ENCODE peak calls at places on chromosome 11, in eight cellular contexts. R, N, Y, L, J, Z, F and P are unnamed samples.

GRCh38 chr11:72975778-72976520 is 161.7 kb downstream of the ATG16L2 start:
- DNase-seq in L (peak), F (peak), R (no peak), Y (no peak), N (no peak), J (no peak), Z (peak), P (no peak)

GRCh38 chr11:64767344-64768299 is 7.8 kb upstream of the PYGM start:
- DNase-seq in Y (peak), N (peak), F (peak), L (peak), Z (peak), R (peak), J (peak), P (no peak)

GRCh38 chr11:20156280-20156875 is 3.9 kb downstream of the DBX1 start:
- DNase-seq in Z (no peak), N (peak), L (no peak), R (no peak), J (no peak), Y (no peak), F (no peak), P (no peak)

GRCh38 chr11:36354221-36355003 is 58.3 kb downstream of the PRR5L start:
- DNase-seq in F (peak), J (no peak), R (no peak), N (no peak), Z (peak), Y (no peak), L (peak), P (no peak)

GRCh38 chr11:120766318-120766717 is 254.8 kb downstream of the GRIK4 start:
- DNase-seq in L (no peak), J (no peak), Z (no peak), Y (no peak), F (no peak), R (no peak), N (no peak), P (no peak)

GRCh38 chr11:94586546-94586945 is 19.4 kb downstream of the PIWIL4 start:
- DNase-seq in Y (no peak), N (no peak), Z (no peak), R (no peak), L (no peak), J (no peak), F (no peak), P (no peak)

GRCh38 chr11:121795206-121795605 is 320.8 kb downstream of the BLID start:
- DNase-seq in Y (no peak), N (no peak), L (no peak), Z (no peak), J (no peak), F (no peak), R (no peak), P (no peak)

GRCh38 chr11:2724653-2725366 is 25.0 kb upstream of the KCNQ1OT1 start:
- DNase-seq in L (no peak), Y (no peak), Z (peak), R (no peak), J (peak), F (peak), N (peak), P (no peak)

GRCh38 chr11:7418916-7419315 is 66.4 kb upstream of the OLFML1 start:
- DNase-seq in J (no peak), N (no peak), L (no peak), Z (no peak), F (no peak), R (no peak), Y (no peak), P (no peak)

GRCh38 chr11:1931791-1932480 is 12.4 kb downstream of the TNNT3 start:
- DNase-seq in L (no peak), J (no peak), F (no peak), Z (no peak), Y (no peak), N (no peak), R (no peak), P (no peak)

GRCh38 chr11:11661356-11662040 is 39.7 kb upstream of the GALNT18 start:
- DNase-seq in L (no peak), F (no peak), Y (no peak), N (no peak), Z (no peak), R (no peak), J (no peak), P (no peak)

GRCh38 chr11:73223998-73224730 is 6.1 kb downstream of the P2RY2 start:
- DNase-seq in R (no peak), F (no peak), Y (no peak), N (no peak), Z (no peak), L (no peak), J (no peak), P (peak)

GRCh38 chr11:47270331-47271271 is 668 bp downstream of the MADD start:
- DNase-seq in L (peak), Z (peak), F (peak), Y (no peak), R (peak), J (no peak), N (peak), P (no peak)

GRCh38 chr11:61061081-61061826 is 41.0 kb upstream of the CD5 start:
- DNase-seq in F (peak), R (no peak), L (no peak), Y (no peak), N (peak), Z (peak), J (no peak), P (no peak)

GRCh38 chr11:79290766-79291165 is 150.1 kb downstream of the TENM4 start:
- DNase-seq in Z (no peak), F (no peak), Y (no peak), J (no peak), L (no peak), R (no peak), N (no peak), P (no peak)

GRCh38 chr11:83554896-83555295 is 268.7 kb upstream of the CCDC90B start:
- DNase-seq in J (no peak), N (no peak), Z (no peak), F (no peak), Y (no peak), L (no peak), R (no peak), P (no peak)

GRCh38 chr11:132914600-132914999 is 617.7 kb downstream of the OPCML start:
- DNase-seq in J (no peak), Y (no peak), R (no peak), N (no peak), Z (no peak), F (no peak), L (no peak), P (no peak)

GRCh38 chr11:94402355-94402754 is 1.1 kb upstream of the GPR83 start:
- DNase-seq in L (no peak), J (no peak), R (no peak), Y (no peak), N (no peak), F (no peak), Z (no peak), P (no peak)

GRCh38 chr11:65114538-65115171 is 2.8 kb downstream of the ZNHIT2 start:
- DNase-seq in N (peak), Y (no peak), L (no peak), R (no peak), J (no peak), F (no peak), Z (no peak), P (no peak)

GRCh38 chr11:114889464-114890065 is 211.2 kb downstream of the NXPE2 start:
- DNase-seq in R (no peak), L (no peak), Y (no peak), N (no peak), Z (no peak), J (peak), F (no peak), P (no peak)

GRCh38 chr11:58578635-58579191 is at the start of gene ZFP91:
- DNase-seq in Y (peak), N (peak), L (peak), F (peak), Z (peak), R (peak), J (peak), P (no peak)

GRCh38 chr11:62479631-62480201 is 60.9 kb downstream of the SCGB1A1 start:
- DNase-seq in J (no peak), R (no peak), L (no peak), Z (no peak), N (no peak), F (no peak), Y (no peak), P (no peak)

GRCh38 chr11:17813391-17814059 is 78.9 kb downstream of the KCNC1 start:
- DNase-seq in J (no peak), Z (no peak), Y (no peak), F (no peak), R (no peak), N (no peak), L (no peak), P (no peak)

GRCh38 chr11:104332110-104332509 is 168.2 kb upstream of the PDGFD start:
- DNase-seq in R (peak), L (no peak), N (no peak), Z (peak), F (no peak), Y (peak), J (no peak), P (no peak)
- TF ChIP-seq CTCF in R (peak), L (no peak), N (no peak), Z (peak), F (peak), Y (no peak), J (no peak), P (no peak)

GRCh38 chr11:126884192-126884973 is 116.2 kb downstream of the KIRREL3 start:
- DNase-seq in L (no peak), N (no peak), F (no peak), J (no peak), Z (no peak), R (no peak), Y (no peak), P (no peak)

GRCh38 chr11:126888126-126888712 is 112.4 kb downstream of the KIRREL3 start:
- DNase-seq in F (no peak), J (no peak), R (no peak), N (no peak), L (no peak), Z (no peak), Y (no peak), P (no peak)

GRCh38 chr11:126886636-126887035 is 113.9 kb downstream of the KIRREL3 start:
- DNase-seq in Z (no peak), F (no peak), Y (no peak), J (no peak), L (no peak), N (no peak), R (no peak), P (no peak)

GRCh38 chr11:126890561-126890960 is 110.0 kb downstream of the KIRREL3 start:
- DNase-seq in N (no peak), L (no peak), J (no peak), R (peak), F (no peak), Y (no peak), Z (no peak), P (no peak)

DNA sequence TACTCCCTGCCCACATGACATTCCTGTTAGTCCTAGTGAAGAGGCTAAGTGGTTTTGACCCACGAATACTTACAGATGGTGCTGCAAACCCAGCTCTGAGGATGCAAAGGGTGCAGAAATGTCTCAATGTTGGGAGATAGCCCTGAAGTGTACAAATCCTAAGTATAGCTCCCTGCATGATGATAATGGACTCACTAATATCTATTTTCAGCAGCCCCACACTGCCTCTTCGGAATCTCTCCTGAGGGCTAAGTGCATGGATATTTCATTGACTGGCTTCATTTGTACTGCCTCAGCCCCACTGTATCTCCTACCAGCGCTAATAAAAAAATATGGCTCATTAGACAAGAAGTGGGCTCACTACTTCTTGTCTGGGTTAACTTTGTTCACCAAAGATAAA is 114.5 kb downstream of the KIRREL3 start:
- DNase-seq in N (no peak), Z (no peak), F (no peak), R (no peak), J (no peak), L (no peak), Y (no peak), P (no peak)
- TF ChIP-seq CTCF in N (no peak), Z (no peak), F (no peak), R (no peak), J (no peak), L (no peak), Y (no peak), P (no peak)

DNA sequence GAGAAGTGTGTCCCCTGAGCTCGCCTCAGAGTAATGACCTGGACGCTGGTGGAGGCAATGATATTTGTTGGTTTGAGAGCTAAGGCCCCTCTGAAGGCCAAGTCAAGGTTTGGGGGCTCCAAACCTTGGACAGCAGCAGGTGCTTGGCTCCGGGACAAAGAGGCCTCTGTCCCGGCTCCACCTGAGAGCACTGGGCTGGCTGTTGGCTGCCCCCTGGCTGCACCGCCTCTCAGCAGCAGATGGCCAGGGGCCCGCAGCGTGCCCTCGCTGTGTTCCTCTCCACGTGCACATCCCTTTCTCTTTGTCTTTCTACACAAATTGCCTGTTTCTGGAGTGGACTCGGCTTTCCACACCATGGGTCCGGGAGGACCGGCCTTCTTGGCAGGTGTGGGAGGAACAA is 301.3 kb downstream of the NTM start:
- DNase-seq in J (no peak), Z (no peak), L (no peak), N (no peak), Y (no peak), R (peak), F (no peak), P (no peak)
- TF ChIP-seq CTCF in J (peak), Z (peak), L (no peak), N (no peak), Y (no peak), R (no peak), F (no peak), P (no peak)

DNA sequence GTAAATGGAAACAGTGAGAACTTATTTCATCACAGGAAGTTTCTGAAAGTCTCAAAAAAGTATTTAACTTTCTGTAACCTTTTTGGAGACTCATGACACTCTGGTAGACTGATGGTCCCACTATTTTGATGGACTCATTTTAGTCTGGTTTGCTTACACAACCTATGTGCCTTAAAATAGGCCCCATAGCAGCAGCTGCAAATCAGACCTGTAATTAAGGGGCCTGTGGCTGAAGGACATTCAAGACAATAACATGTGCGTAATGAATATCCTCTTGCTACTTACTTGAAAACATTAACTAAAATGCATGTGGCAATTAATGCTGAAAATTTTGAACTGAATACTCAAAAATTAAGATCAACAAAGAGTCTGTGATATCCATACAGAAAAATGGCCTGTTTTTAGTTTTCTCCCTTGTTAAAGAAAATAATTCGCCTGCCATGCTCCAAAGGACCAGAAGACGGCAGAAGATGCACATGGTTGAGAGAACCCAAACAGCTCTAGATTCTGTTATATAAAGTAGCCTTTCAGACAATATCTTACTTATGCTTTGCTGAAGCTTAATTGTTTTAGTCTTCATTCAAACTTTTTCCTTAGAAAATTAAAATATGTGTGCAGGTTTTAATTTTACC is 568.5 kb downstream of the KCNA4 start:
- DNase-seq in Z (peak), N (no peak), L (peak), R (peak), F (peak), Y (no peak), J (no peak), P (no peak)
- TF ChIP-seq CTCF in Z (peak), N (no peak), L (peak), R (peak), F (peak), Y (no peak), J (peak), P (peak)

DNA sequence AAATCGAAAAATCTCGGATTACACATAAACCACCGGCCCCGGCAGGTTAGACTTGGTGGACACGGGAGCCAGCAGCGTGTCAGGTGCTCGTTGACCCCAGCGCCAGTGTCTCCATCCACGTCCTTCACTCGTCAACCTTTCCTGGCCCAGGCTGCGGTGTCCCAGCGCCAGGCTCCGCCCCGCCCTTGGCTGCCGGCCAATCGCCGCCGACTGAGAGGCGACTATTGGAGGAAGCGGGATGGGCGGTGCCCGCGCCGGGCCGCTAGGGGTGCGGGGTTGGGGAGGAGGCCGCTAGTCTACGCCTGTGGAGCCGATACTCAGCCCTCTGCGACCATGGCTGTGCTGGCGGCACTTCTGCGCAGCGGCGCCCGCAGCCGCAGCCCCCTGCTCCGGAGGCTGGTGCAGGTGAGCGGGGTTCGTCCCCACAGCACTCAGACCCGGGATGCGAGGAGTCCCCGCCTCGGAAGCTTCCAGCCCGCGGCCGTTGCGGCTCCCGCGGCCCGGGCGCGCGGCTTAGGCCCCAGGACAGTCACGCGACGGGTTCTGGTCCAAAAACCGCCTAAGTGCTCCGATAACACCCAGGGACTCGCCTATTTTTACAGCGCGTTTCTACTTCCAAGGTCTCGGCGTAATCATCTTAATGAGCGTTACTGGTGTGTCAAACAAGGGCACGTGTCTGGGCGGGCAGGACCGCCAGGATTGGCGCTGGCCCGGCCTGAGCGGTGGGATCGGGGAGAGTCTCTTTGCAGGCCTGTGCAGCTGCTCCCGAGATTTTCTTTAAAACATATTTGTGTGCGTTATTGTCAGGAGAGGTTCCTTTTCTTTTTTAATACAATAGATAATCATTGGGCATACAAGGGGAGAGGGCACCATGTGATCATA is at the start of gene ACAT1:
- DNase-seq in Z (peak), R (peak), L (peak), J (peak), F (peak), Y (peak), N (peak), P (peak)
- TF ChIP-seq CTCF in Z (peak), R (peak), L (peak), J (peak), F (no peak), Y (peak), N (peak), P (no peak)

GRCh38 chr11:30914143-30914762 is 328.1 kb upstream of the MPPED2 start:
- DNase-seq in L (peak), F (peak), Y (peak), J (peak), R (peak), N (peak), Z (peak), P (no peak)
- TF ChIP-seq CTCF in L (peak), F (peak), Y (peak), J (peak), R (no peak), N (peak), Z (peak), P (peak)

GRCh38 chr11:75872887-75873416 is 57.9 kb downstream of the UVRAG start:
- DNase-seq in R (no peak), Y (no peak), L (no peak), N (no peak), Z (no peak), F (no peak), J (no peak), P (no peak)

GRCh38 chr11:75862437-75862836 is 47.4 kb downstream of the UVRAG start:
- DNase-seq in R (no peak), L (no peak), J (no peak), Z (no peak), F (no peak), N (no peak), Y (no peak), P (no peak)

GRCh38 chr11:75868990-75869389 is 54.0 kb downstream of the UVRAG start:
- DNase-seq in L (no peak), N (peak), Y (no peak), F (no peak), R (no peak), J (no peak), Z (no peak), P (no peak)

GRCh38 chr11:75869661-75870455 is 54.8 kb downstream of the UVRAG start:
- DNase-seq in N (no peak), Z (no peak), R (no peak), Y (no peak), L (no peak), J (no peak), F (no peak), P (no peak)

DNA sequence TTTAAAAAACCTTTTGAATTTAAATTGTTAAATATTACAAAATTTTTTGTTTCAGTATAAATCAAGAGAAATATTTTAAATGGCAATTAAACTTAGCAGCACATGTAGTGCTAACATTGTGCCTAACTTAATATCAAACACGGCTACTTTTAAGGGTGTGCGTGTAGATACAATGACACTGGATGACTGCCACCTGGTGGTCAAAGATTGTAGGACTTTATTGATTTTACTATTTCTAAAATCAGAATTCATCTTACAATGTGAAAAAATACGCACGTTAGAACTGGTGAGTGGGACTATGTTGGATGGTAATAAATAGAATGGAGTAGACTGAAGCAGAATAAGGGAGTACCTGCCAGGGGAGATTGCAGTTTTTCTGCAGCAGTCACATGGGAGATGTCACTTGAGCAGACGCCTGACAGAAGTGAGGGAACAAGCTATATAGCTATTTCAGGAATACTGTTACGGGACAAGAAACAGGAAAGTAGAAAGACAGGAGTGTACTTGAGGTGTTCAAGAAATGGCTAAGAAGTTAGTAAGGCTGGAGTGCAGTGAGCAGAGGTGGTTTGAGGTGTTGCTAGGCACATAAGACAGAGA is 52.9 kb downstream of the UVRAG start:
- DNase-seq in F (peak), Y (peak), L (peak), Z (peak), J (no peak), N (peak), R (peak), P (no peak)
- TF ChIP-seq CTCF in F (peak), Y (peak), L (peak), Z (peak), J (peak), N (peak), R (peak), P (peak)

GRCh38 chr11:116893437-116893836 is 56.0 kb upstream of the APOA1 start:
- DNase-seq in R (no peak), L (no peak), N (no peak), Y (no peak), J (no peak), Z (no peak), F (no peak), P (no peak)

GRCh38 chr11:116896211-116896610 is 58.8 kb upstream of the APOA1 start:
- DNase-seq in Z (no peak), N (no peak), Y (no peak), R (no peak), F (no peak), J (no peak), L (no peak), P (no peak)

GRCh38 chr11:116893906-116894305 is 56.5 kb upstream of the APOA1 start:
- DNase-seq in R (no peak), F (no peak), L (no peak), N (no peak), Y (no peak), J (no peak), Z (no peak), P (no peak)

GRCh38 chr11:116892374-116892773 is 55.0 kb upstream of the APOA1 start:
- DNase-seq in F (no peak), N (no peak), L (no peak), J (no peak), Y (no peak), Z (no peak), R (no peak), P (no peak)

GRCh38 chr11:116895053-116895757 is 57.8 kb upstream of the APOA1 start:
- DNase-seq in J (no peak), Z (peak), R (peak), Y (no peak), F (peak), N (no peak), L (no peak), P (no peak)
- TF ChIP-seq CTCF in J (peak), Z (peak), R (peak), Y (peak), F (peak), N (no peak), L (peak), P (peak)